ENCODE peak calls at places on chromosomes 12 and 14, in nine cellular contexts. One of them, this sample, is unnamed.

GRCh38 chr12:8156416-8156815 is 399 bp upstream of the ZNF705A start:
- DNase-seq in EL: peak; percentile 34
- DNase-seq in CD8-positive, alpha-beta T cell: no peak
- DNase-seq in GM19239: no peak
- DNase-seq in adrenal gland: no peak
- DNase-seq in NCI-H1417: no peak
- DNase-seq in esophagus squamous epithelium: no peak
- DNase-seq in uterus: no peak
- DNase-seq in stimulated activated CD8-positive, alpha-beta memory T cell treated with anti-CD3 and anti-CD28 coated beads, Interleukin-7, amount 100 ng/mL, for 1 hour: no peak
- DNase-seq in this sample: no peak

GRCh38 chr12:105948331-105948730 is 190.4 kb downstream of the NUAK1 start:
- DNase-seq in EL: no peak
- DNase-seq in CD8-positive, alpha-beta T cell: no peak
- DNase-seq in GM19239: no peak
- DNase-seq in adrenal gland: no peak
- DNase-seq in NCI-H1417: no peak
- DNase-seq in esophagus squamous epithelium: no peak
- DNase-seq in uterus: no peak
- DNase-seq in stimulated activated CD8-positive, alpha-beta memory T cell treated with anti-CD3 and anti-CD28 coated beads, Interleukin-7, amount 100 ng/mL, for 1 hour: no peak
- DNase-seq in this sample: peak; percentile 8

GRCh38 chr14:100882991-100883788 is 20.3 kb downstream of the RTL1 start:
- DNase-seq in EL: no peak
- DNase-seq in CD8-positive, alpha-beta T cell: no peak
- DNase-seq in GM19239: no peak
- DNase-seq in adrenal gland: no peak
- DNase-seq in NCI-H1417: no peak
- DNase-seq in esophagus squamous epithelium: no peak
- DNase-seq in uterus: no peak
- DNase-seq in stimulated activated CD8-positive, alpha-beta memory T cell treated with anti-CD3 and anti-CD28 coated beads, Interleukin-7, amount 100 ng/mL, for 1 hour: no peak
- DNase-seq in this sample: no peak

GRCh38 chr12:76037130-76038105 is 5.8 kb upstream of the PHLDA1 start:
- DNase-seq in EL: peak; percentile 80
- DNase-seq in CD8-positive, alpha-beta T cell: no peak
- DNase-seq in GM19239: no peak
- DNase-seq in adrenal gland: no peak
- DNase-seq in NCI-H1417: peak; percentile 90
- DNase-seq in esophagus squamous epithelium: no peak
- DNase-seq in uterus: peak; percentile 45
- DNase-seq in stimulated activated CD8-positive, alpha-beta memory T cell treated with anti-CD3 and anti-CD28 coated beads, Interleukin-7, amount 100 ng/mL, for 1 hour: no peak
- DNase-seq in this sample: peak; percentile 34

GRCh38 chr12:49017764-49018281 is 753 bp downstream of the PRKAG1 start:
- DNase-seq in EL: peak; percentile 54
- DNase-seq in CD8-positive, alpha-beta T cell: no peak
- DNase-seq in GM19239: no peak
- DNase-seq in adrenal gland: peak; percentile 81
- DNase-seq in NCI-H1417: no peak
- DNase-seq in esophagus squamous epithelium: no peak
- DNase-seq in uterus: peak; percentile 19
- DNase-seq in stimulated activated CD8-positive, alpha-beta memory T cell treated with anti-CD3 and anti-CD28 coated beads, Interleukin-7, amount 100 ng/mL, for 1 hour: no peak
- DNase-seq in this sample: no peak

GRCh38 chr12:26761775-26762174 is 71.2 kb downstream of the ITPR2 start:
- DNase-seq in EL: no peak
- DNase-seq in CD8-positive, alpha-beta T cell: no peak
- DNase-seq in GM19239: no peak
- DNase-seq in adrenal gland: no peak
- DNase-seq in NCI-H1417: no peak
- DNase-seq in esophagus squamous epithelium: no peak
- DNase-seq in uterus: no peak
- DNase-seq in stimulated activated CD8-positive, alpha-beta memory T cell treated with anti-CD3 and anti-CD28 coated beads, Interleukin-7, amount 100 ng/mL, for 1 hour: no peak
- DNase-seq in this sample: no peak

GRCh38 chr12:4091001-4091789 is 182.4 kb upstream of the CCND2 start:
- DNase-seq in EL: no peak
- DNase-seq in CD8-positive, alpha-beta T cell: no peak
- DNase-seq in GM19239: no peak
- DNase-seq in adrenal gland: no peak
- DNase-seq in NCI-H1417: no peak
- DNase-seq in esophagus squamous epithelium: no peak
- DNase-seq in uterus: no peak
- DNase-seq in stimulated activated CD8-positive, alpha-beta memory T cell treated with anti-CD3 and anti-CD28 coated beads, Interleukin-7, amount 100 ng/mL, for 1 hour: no peak
- DNase-seq in this sample: no peak

GRCh38 chr12:119319638-119320037 is 14.9 kb upstream of the CCDC60 start:
- DNase-seq in EL: no peak
- DNase-seq in CD8-positive, alpha-beta T cell: no peak
- DNase-seq in GM19239: no peak
- DNase-seq in adrenal gland: no peak
- DNase-seq in NCI-H1417: no peak
- DNase-seq in esophagus squamous epithelium: no peak
- DNase-seq in uterus: no peak
- DNase-seq in stimulated activated CD8-positive, alpha-beta memory T cell treated with anti-CD3 and anti-CD28 coated beads, Interleukin-7, amount 100 ng/mL, for 1 hour: no peak
- DNase-seq in this sample: no peak

GRCh38 chr12:20701106-20701505 is 6.0 kb downstream of the SLCO1C1 start:
- DNase-seq in EL: no peak
- DNase-seq in CD8-positive, alpha-beta T cell: no peak
- DNase-seq in GM19239: no peak
- DNase-seq in adrenal gland: no peak
- DNase-seq in NCI-H1417: peak; percentile 60
- DNase-seq in esophagus squamous epithelium: no peak
- DNase-seq in uterus: no peak
- DNase-seq in stimulated activated CD8-positive, alpha-beta memory T cell treated with anti-CD3 and anti-CD28 coated beads, Interleukin-7, amount 100 ng/mL, for 1 hour: no peak
- DNase-seq in this sample: no peak

GRCh38 chr12:2647186-2647585 is 147.6 kb upstream of the FKBP4 start:
- DNase-seq in EL: no peak
- DNase-seq in CD8-positive, alpha-beta T cell: no peak
- DNase-seq in GM19239: no peak
- DNase-seq in adrenal gland: peak; percentile 40
- DNase-seq in NCI-H1417: no peak
- DNase-seq in esophagus squamous epithelium: no peak
- DNase-seq in uterus: no peak
- DNase-seq in stimulated activated CD8-positive, alpha-beta memory T cell treated with anti-CD3 and anti-CD28 coated beads, Interleukin-7, amount 100 ng/mL, for 1 hour: no peak
- DNase-seq in this sample: no peak

This sample was measured in cerebellar nuclear complex.